ENCODE peak calls at places on chromosomes 2 and 18, in five cellular contexts. I is activated T-cell treated with anti-CD3 and anti-CD28 coated beads for 1 hour, A is ELF-1, N is progenitor cell of endocrine pancreas, J is RKO. Y is an unnamed sample.

GRCh38 chr2:25558262-25558661 is 115.1 kb downstream of the DTNB start:
- DNase-seq in N (no peak), J (peak; percentile 88), A (no peak), I (no peak), Y (peak; percentile 12)

GRCh38 chr2:126906781-126907180 is 8.1 kb downstream of the TEX51 start:
- DNase-seq in I (no peak), N (no peak), J (no peak), A (no peak), Y (no peak)

GRCh38 chr2:53259395-53260009 is 508.1 kb upstream of the CHAC2 start:
- DNase-seq in J (no peak), N (no peak), A (no peak), I (no peak), Y (no peak)

GRCh38 chr2:241633561-241633960 is 3.4 kb downstream of the THAP4 start:
- DNase-seq in N (no peak), J (no peak), A (no peak), I (no peak), Y (no peak)

GRCh38 chr2:151981886-151982285 is 117.0 kb downstream of the CACNB4 start:
- DNase-seq in A (no peak), J (no peak), N (no peak), I (no peak), Y (no peak)

GRCh38 chr2:127721311-127721977 is 20.1 kb downstream of the SFT2D3 start:
- DNase-seq in I (no peak), A (no peak), J (peak; percentile 37), N (no peak), Y (peak; percentile 85)

GRCh38 chr2:23425886-23426283 is 40.9 kb downstream of the KLHL29 start:
- DNase-seq in A (peak; percentile 63), I (no peak), N (no peak), J (no peak), Y (no peak)

GRCh38 chr2:46097714-46098480 is 199.3 kb upstream of the EPAS1 start:
- DNase-seq in I (no peak), A (no peak), J (peak; percentile 24), N (no peak), Y (peak; percentile 88)

GRCh38 chr2:23606968-23607367 is 222.0 kb downstream of the KLHL29 start:
- DNase-seq in A (peak; percentile 50), I (no peak), N (no peak), J (peak; percentile 38), Y (peak; percentile 95)

GRCh38 chr2:241041557-241042158 is 43.2 kb downstream of the SNED1 start:
- DNase-seq in N (no peak), A (no peak), J (no peak), I (no peak), Y (no peak)

GRCh38 chr2:163347982-163348842 is 387.6 kb downstream of the FIGN start:
- DNase-seq in A (peak; percentile 99), I (no peak), J (no peak), N (peak; percentile 56), Y (peak; percentile 99)

GRCh38 chr18:54060343-54061005 is 164.0 kb downstream of the MBD2 start:
- DNase-seq in A (no peak), I (no peak), J (no peak), N (no peak), Y (no peak)

GRCh38 chr2:205885492-205886099 is 200.4 kb downstream of the INO80D start:
- DNase-seq in A (peak; percentile 97), N (peak; percentile 70), I (peak; percentile 50), J (peak; percentile 85), Y (peak; percentile 78)

GRCh38 chr2:105929506-105929905 is 184.8 kb downstream of the NCK2 start:
- DNase-seq in N (no peak), A (no peak), I (peak; percentile 27), J (peak; percentile 8), Y (no peak)

GRCh38 chr18:74546751-74547530 is 12.6 kb downstream of the CNDP1 start:
- DNase-seq in J (no peak), A (no peak), I (no peak), N (no peak), Y (no peak)

GRCh38 chr18:46071894-46072867 is at the start of gene PSTPIP2:
- DNase-seq in A (peak; percentile 40), N (peak; percentile 48), I (peak; percentile 58), J (no peak), Y (peak; percentile 68)

GRCh38 chr18:26436176-26437031 is 111.9 kb downstream of the KCTD1 start:
- DNase-seq in J (peak; percentile 14), N (no peak), A (no peak), I (no peak), Y (peak; percentile 64)

GRCh38 chr18:13264986-13265900 is 46.7 kb downstream of the LDLRAD4 start:
- DNase-seq in I (no peak), A (no peak), J (no peak), N (no peak), Y (no peak)

GRCh38 chr2:10498525-10499274 is 50.6 kb upstream of the ODC1 start:
- DNase-seq in N (no peak), I (no peak), J (no peak), A (no peak), Y (peak; percentile 26)

GRCh38 chr18:80157708-80158343 is 48.8 kb downstream of the ADNP2 start:
- DNase-seq in A (peak; percentile 66), I (peak; percentile 71), N (peak; percentile 69), J (peak; percentile 62), Y (peak; percentile 75)

GRCh38 chr2:178324072-178324471 is 126.9 kb downstream of the PRKRA start:
- DNase-seq in A (no peak), J (no peak), N (no peak), I (no peak), Y (no peak)

GRCh38 chr2:127259355-127259754 is 34.6 kb downstream of the ERCC3 start:
- DNase-seq in J (no peak), N (no peak), I (no peak), A (no peak), Y (no peak)

GRCh38 chr2:134413912-134414311 is 160.0 kb downstream of the MGAT5 start:
- DNase-seq in N (no peak), I (no peak), A (no peak), J (no peak), Y (no peak)

GRCh38 chr2:2689313-2689712 is 358.2 kb upstream of the MYT1L start:
- DNase-seq in I (no peak), N (no peak), J (no peak), A (no peak), Y (no peak)

GRCh38 chr2:172096661-172097547 is 5.8 kb downstream of the DLX2 start:
- DNase-seq in A (peak; percentile 84), N (no peak), I (no peak), J (no peak), Y (peak; percentile 64)

GRCh38 chr2:233814063-233814435 is 35.9 kb downstream of the MROH2A start:
- DNase-seq in A (peak; percentile 8), N (no peak), I (no peak), J (no peak), Y (no peak)